ENCODE peak calls at places on chromosomes 16 and 17, in ten cellular contexts. P is HS-5; K is skeletal muscle cell; O is lower lobe of right lung; X is effector CD4-positive, alpha-beta T cell; H is stimulated activated CD4-positive, alpha-beta T cell treated with anti-CD3 and anti-CD28 coated beads, Interleukin-4, amount 100 ng/mL, for 4 hours; B is stimulated activated CD8-positive, alpha-beta memory T cell treated with anti-CD3 and anti-CD28 coated beads, Interleukin-7, amount 100 ng/mL, for 1 hour; S is T-cell; L is iris pigment epithelial cell; D is NCI-H1694 treated with DMSO at 0.1 percent for 48 hours. W is an unnamed sample.

GRCh38 chr17:40310882-40311391 is 2.0 kb downstream of the RARA start:
- DNase-seq in O (no peak), H (no peak), X (no peak), S (no peak), P (no peak), B (no peak), K (no peak), L (no peak), D (no peak), W (no peak)

GRCh38 chr17:27504188-27504995 is 48.1 kb downstream of the KSR1 start:
- DNase-seq in O (no peak), X (no peak), S (no peak), K (no peak), P (no peak), L (no peak), H (no peak), D (no peak), B (no peak), W (no peak)

GRCh38 chr16:10934325-10935107 is 7.8 kb downstream of the DEXI start:
- DNase-seq in K (no peak), D (no peak), X (no peak), S (no peak), L (no peak), H (no peak), O (no peak), B (no peak), P (no peak), W (no peak)

GRCh38 chr17:46925185-46925858 is 2.4 kb downstream of the GOSR2 start:
- DNase-seq in S (no peak), B (no peak), P (no peak), K (no peak), O (no peak), L (peak; percentile 27), D (no peak), X (no peak), H (no peak), W (no peak)

GRCh38 chr16:15581127-15581815 is 61.7 kb downstream of the MARF1 start:
- DNase-seq in S (no peak), H (no peak), O (no peak), X (no peak), D (no peak), B (no peak), K (no peak), L (no peak), P (no peak), W (no peak)

GRCh38 chr17:8954339-8954738 is 11.2 kb downstream of the PIK3R5 start:
- DNase-seq in K (no peak), O (peak; percentile 87), L (no peak), B (peak; percentile 57), H (peak; percentile 47), P (no peak), X (peak; percentile 83), S (peak; percentile 80), D (no peak), W (no peak)

GRCh38 chr16:9713151-9713550 is 469.1 kb downstream of the GRIN2A start:
- DNase-seq in P (no peak), L (no peak), S (no peak), D (peak; percentile 6), O (no peak), B (no peak), K (no peak), H (no peak), X (no peak), W (no peak)

GRCh38 chr17:36920032-36921000 is 17.0 kb upstream of the LHX1 start:
- DNase-seq in S (no peak), D (no peak), O (no peak), H (no peak), X (no peak), B (no peak), P (no peak), L (peak; percentile 70), K (no peak), W (peak; percentile 64)

GRCh38 chr17:38454528-38454927 is 26.3 kb downstream of the ARHGAP23 start:
- DNase-seq in S (no peak), P (no peak), L (peak; percentile 80), O (peak; percentile 78), X (no peak), B (no peak), D (peak; percentile 35), H (no peak), K (no peak), W (peak; percentile 77)

GRCh38 chr17:39676198-39676819 is 8.1 kb downstream of the PNMT start:
- DNase-seq in P (no peak), B (no peak), L (no peak), D (no peak), K (no peak), X (no peak), O (peak; percentile 89), H (no peak), S (peak; percentile 39), W (peak; percentile 35)